ENCODE peak calls at places on chromosome 5, in six cellular contexts. A is kidney, Q is foreskin fibroblast, E is IMR-90, Y is HepG2, J is AG09309. M is an unnamed sample.

GRCh38 chr5:107472620-107473064 is 198.1 kb downstream of the EFNA5 start:
- DNase-seq in A (no peak), Q (no peak), E (no peak), Y (no peak), J (no peak), M (no peak)

GRCh38 chr5:76709762-76710161 is 6.2 kb upstream of the F2R start:
- DNase-seq in A (no peak), Q (peak; percentile 76), E (peak; percentile 64), Y (no peak), J (peak; percentile 55), M (peak; percentile 71)

GRCh38 chr5:163943546-163943945 is 438.1 kb downstream of the MAT2B start:
- DNase-seq in A (no peak), Q (no peak), E (peak; percentile 81), Y (no peak), J (no peak), M (no peak)

GRCh38 chr5:139524446-139524845 is 36.7 kb upstream of the UBE2D2 start:
- DNase-seq in A (no peak), Q (no peak), E (no peak), Y (no peak), J (no peak), M (no peak)

GRCh38 chr5:36175043-36175442 is 23.1 kb downstream of the SKP2 start:
- DNase-seq in A (no peak), Q (no peak), E (no peak), Y (no peak), J (no peak), M (no peak)

GRCh38 chr5:84602371-84602771 is 217.7 kb upstream of the EDIL3 start:
- DNase-seq in A (no peak), Q (peak; percentile 0), E (no peak), Y (no peak), J (no peak), M (no peak)

GRCh38 chr5:155193483-155194107 is 180.0 kb downstream of the KIF4B start:
- DNase-seq in A (no peak), Q (no peak), E (no peak), Y (no peak), J (no peak), M (no peak)

GRCh38 chr5:62029303-62029702 is 276.7 kb upstream of the KIF2A start:
- DNase-seq in A (no peak), Q (peak; percentile 62), E (no peak), Y (no peak), J (peak; percentile 17), M (peak; percentile 22)

GRCh38 chr5:53694520-53695022 is 134.1 kb downstream of the NDUFS4 start:
- DNase-seq in A (no peak), Q (no peak), E (no peak), Y (no peak), J (no peak), M (no peak)

GRCh38 chr5:177471610-177472356 is 1.7 kb downstream of the DBN1 start:
- DNase-seq in A (no peak), Q (peak; percentile 84), E (peak; percentile 65), Y (no peak), J (no peak), M (peak; percentile 54)

GRCh38 chr5:177470759-177471536 is 2.5 kb downstream of the DBN1 start:
- DNase-seq in A (no peak), Q (peak; percentile 49), E (no peak), Y (peak; percentile 23), J (no peak), M (peak; percentile 66)

GRCh38 chr5:177474094-177474493 is 660 bp upstream of the DBN1 start:
- DNase-seq in A (no peak), Q (peak; percentile 24), E (no peak), Y (no peak), J (no peak), M (no peak)

GRCh38 chr5:177473461-177473991 is at the start of gene DBN1:
- DNase-seq in A (no peak), Q (peak; percentile 85), E (no peak), Y (no peak), J (no peak), M (peak; percentile 48)

GRCh38 chr5:177472460-177473441 is 683 bp downstream of the DBN1 start:
- DNase-seq in A (no peak), Q (peak; percentile 66), E (no peak), Y (peak; percentile 25), J (no peak), M (no peak)
- TF ChIP-seq CTCF in A (no peak), Q (no peak), E (no peak), Y (peak; percentile 11), J (no peak), M (no peak)

DNA sequence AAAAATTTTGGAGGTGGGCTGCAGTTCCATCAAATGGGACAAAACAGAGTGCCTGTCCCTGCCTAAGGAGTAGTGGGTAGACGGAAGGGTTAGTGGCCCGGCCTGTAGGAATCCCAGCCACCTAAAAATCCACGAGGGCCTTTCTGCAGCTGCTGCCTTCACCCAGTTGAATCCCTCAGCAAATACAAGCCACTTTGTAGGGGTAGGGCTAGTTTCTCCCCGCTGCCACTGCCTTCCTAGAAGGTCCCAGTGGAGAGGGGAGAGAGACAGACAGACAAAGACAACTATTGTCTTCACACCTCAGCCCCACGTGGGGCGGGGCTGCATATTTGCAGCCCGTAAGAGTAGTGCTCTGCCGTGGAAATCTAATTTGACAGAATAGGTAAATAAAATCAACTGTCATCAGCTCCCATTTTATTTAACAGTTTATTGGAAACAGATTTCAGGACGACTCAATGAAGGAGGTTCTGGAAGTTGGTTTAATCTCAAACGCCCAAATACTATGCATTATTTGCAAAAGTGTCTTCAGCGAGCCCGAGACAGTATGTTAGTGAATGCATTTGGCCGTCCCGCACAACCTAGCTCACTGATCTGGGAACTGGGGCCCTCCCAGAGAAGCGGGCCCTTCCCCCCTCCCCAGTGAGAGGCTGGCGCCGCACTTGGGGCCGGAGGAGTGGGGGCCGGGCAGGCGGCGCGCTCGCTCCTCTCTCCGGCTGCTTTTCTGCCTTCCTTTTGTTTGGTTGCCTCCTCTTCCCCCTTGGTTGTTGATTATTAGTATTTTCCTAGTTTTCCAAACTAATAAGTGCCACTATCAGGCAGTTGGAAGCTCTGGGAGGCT is 67.7 kb upstream of the TBCA start:
- DNase-seq in A (peak; percentile 66), Q (no peak), E (no peak), Y (no peak), J (no peak), M (no peak)
- H3K4me3 ChIP-seq in A (peak overlapping the region; percentile 57), Q (peak overlapping the region; percentile 60), E (peak overlapping the region; percentile 38), Y (no peak overlapping the region), J (peak overlapping the region; percentile 40), M (peak overlapping the region; percentile 38)

GRCh38 chr5:145856285-145856818 is 16.5 kb downstream of the GRXCR2 start:
- DNase-seq in A (peak; percentile 79), Q (peak; percentile 67), E (peak; percentile 83), Y (peak; percentile 30), J (no peak), M (peak; percentile 67)

GRCh38 chr5:145858929-145859328 is 13.9 kb downstream of the GRXCR2 start:
- DNase-seq in A (no peak), Q (no peak), E (peak; percentile 61), Y (no peak), J (no peak), M (peak; percentile 47)

GRCh38 chr5:145863005-145863404 is 9.8 kb downstream of the GRXCR2 start:
- DNase-seq in A (no peak), Q (no peak), E (no peak), Y (peak; percentile 42), J (no peak), M (no peak)

GRCh38 chr5:145859451-145859850 is 13.4 kb downstream of the GRXCR2 start:
- DNase-seq in A (no peak), Q (no peak), E (no peak), Y (no peak), J (no peak), M (no peak)

GRCh38 chr5:145859897-145860296 is 12.9 kb downstream of the GRXCR2 start:
- DNase-seq in A (no peak), Q (no peak), E (no peak), Y (no peak), J (no peak), M (no peak)
- TF ChIP-seq CTCF in A (no peak), Q (no peak), E (peak; percentile 1), Y (peak; percentile 9), J (no peak), M (no peak)

GRCh38 chr5:176719113-176719814 is 72.0 kb downstream of the TSPAN17 start:
- DNase-seq in A (no peak), Q (no peak), E (no peak), Y (no peak), J (no peak), M (no peak)

GRCh38 chr5:176714067-176714466 is 66.8 kb downstream of the TSPAN17 start:
- DNase-seq in A (no peak), Q (peak; percentile 37), E (no peak), Y (no peak), J (no peak), M (peak; percentile 11)

GRCh38 chr5:176713409-176713808 is 66.1 kb downstream of the TSPAN17 start:
- DNase-seq in A (no peak), Q (no peak), E (no peak), Y (no peak), J (no peak), M (no peak)

GRCh38 chr5:176712546-176713297 is 65.4 kb downstream of the TSPAN17 start:
- DNase-seq in A (no peak), Q (no peak), E (no peak), Y (no peak), J (no peak), M (no peak)

DNA sequence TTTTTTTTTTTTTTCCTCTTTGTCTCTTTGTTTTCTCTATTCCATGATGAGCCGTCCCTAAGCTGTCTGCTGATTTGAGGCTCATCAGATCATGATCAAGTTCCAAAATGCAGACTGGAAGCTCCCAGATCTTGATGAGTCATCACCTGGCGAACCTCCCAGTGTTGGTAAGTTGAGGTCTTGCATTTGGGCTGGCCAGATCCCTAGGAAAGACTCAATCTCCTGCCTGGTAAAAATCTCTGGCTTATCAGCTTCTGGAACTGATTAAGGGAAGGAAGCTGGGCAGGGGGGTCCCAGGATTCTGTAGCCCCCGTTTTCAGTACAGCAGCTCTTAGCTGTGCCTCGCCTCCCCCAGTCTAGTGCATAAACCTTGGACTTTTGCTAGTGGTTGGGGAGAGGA is 69.0 kb downstream of the TSPAN17 start:
- DNase-seq in A (no peak), Q (peak; percentile 87), E (peak; percentile 77), Y (no peak), J (peak; percentile 55), M (peak; percentile 71)
- H3K4me3 ChIP-seq in A (no peak overlapping the region), Q (no peak overlapping the region), E (no peak overlapping the region), Y (no peak overlapping the region), J (no peak overlapping the region), M (no peak overlapping the region)

DNA sequence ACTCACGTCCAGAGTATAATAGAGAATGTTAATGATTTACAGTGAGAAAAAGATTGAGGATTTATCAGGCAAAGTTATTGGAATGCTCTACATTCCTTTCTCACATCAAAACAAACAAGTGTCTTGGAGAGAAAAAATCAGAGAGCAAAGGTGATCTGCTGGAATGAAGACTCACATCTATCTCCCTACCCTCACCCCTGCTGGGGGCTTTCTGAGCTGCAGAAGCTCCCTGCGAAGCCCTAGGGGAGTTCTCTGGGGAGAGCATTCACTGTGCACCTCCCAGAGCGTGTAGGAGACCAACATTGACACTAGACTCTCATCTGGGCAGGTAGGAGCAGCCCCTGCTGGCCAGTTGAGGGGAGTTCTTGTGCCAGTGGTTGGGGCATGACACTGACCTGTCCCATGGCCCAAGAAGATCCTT is 76.6 kb upstream of the ADAMTS16 start:
- DNase-seq in A (no peak), Q (no peak), E (no peak), Y (peak; percentile 83), J (no peak), M (no peak)
- TF ChIP-seq CTCF in A (peak; percentile 10), Q (no peak), E (no peak), Y (peak; percentile 49), J (peak; percentile 38), M (no peak)

M was measured in cardiac fibroblast.